ENCODE peak calls at places on chromosomes 16 and 17, in five cellular contexts. W is AG04449, K is endothelial cell, Q is NCI-H2081, S is GM04504. P is an unnamed sample.

GRCh38 chr17:59406278-59406677 is 74.8 kb downstream of the YPEL2 start:
- DNase-seq in W (no peak), S (no peak), Q (no peak), K (no peak), P (no peak)

GRCh38 chr16:87847467-87847784 is 21.9 kb downstream of the SLC7A5 start:
- DNase-seq in S (no peak), Q (no peak), W (no peak), K (no peak), P (no peak)

GRCh38 chr17:4304417-4305027 is 40.7 kb upstream of the ANKFY1 start:
- DNase-seq in W (no peak), Q (peak), S (peak), K (peak), P (peak)

GRCh38 chr16:81889896-81890634 is 111.0 kb downstream of the PLCG2 start:
- DNase-seq in Q (no peak), K (peak), S (peak), W (peak), P (peak)

GRCh38 chr17:31494259-31495048 is 103.0 kb downstream of the RAB11FIP4 start:
- DNase-seq in K (no peak), Q (no peak), W (no peak), S (no peak), P (no peak)

GRCh38 chr16:1159973-1160772 is 7.3 kb downstream of the CACNA1H start:
- DNase-seq in S (no peak), K (no peak), Q (no peak), W (no peak), P (no peak)

GRCh38 chr17:43025766-43026537 is 921 bp downstream of the RND2 start:
- DNase-seq in S (no peak), W (no peak), K (no peak), Q (no peak), P (no peak)

GRCh38 chr16:3137267-3137666 is 2.4 kb downstream of the ZNF213 start:
- DNase-seq in S (no peak), Q (no peak), W (no peak), K (no peak), P (no peak)

GRCh38 chr17:38693700-38694329 is 11.3 kb upstream of the MLLT6 start:
- DNase-seq in W (no peak), K (no peak), S (peak), Q (no peak), P (peak)

GRCh38 chr17:40561871-40562611 is 3.2 kb downstream of the CCR7 start:
- DNase-seq in S (no peak), Q (no peak), K (no peak), W (no peak), P (no peak)

GRCh38 chr16:88809676-88810165 is 2.0 kb downstream of the APRT start:
- DNase-seq in S (no peak), W (no peak), Q (no peak), K (no peak), P (no peak)

GRCh38 chr17:17890773-17891759 is 54.3 kb upstream of the SREBF1 start:
- DNase-seq in S (no peak), W (no peak), K (peak), Q (peak), P (peak)

GRCh38 chr16:50821586-50821985 is 79.7 kb downstream of the CYLD start:
- DNase-seq in S (no peak), W (no peak), Q (no peak), K (no peak), P (no peak)

GRCh38 chr16:81376880-81377279 is 62.1 kb downstream of the GAN start:
- DNase-seq in S (no peak), Q (no peak), K (no peak), W (no peak), P (no peak)

GRCh38 chr16:2425825-2426430 is 3.3 kb upstream of the CCNF start:
- DNase-seq in K (no peak), S (no peak), W (no peak), Q (no peak), P (no peak)

GRCh38 chr17:49787932-49788442 is 494 bp upstream of the KAT7 start:
- DNase-seq in Q (no peak), W (no peak), S (peak), K (peak), P (no peak)

GRCh38 chr16:25366078-25366477 is 108.4 kb upstream of the ZKSCAN2 start:
- DNase-seq in Q (no peak), W (no peak), K (no peak), S (no peak), P (peak)

GRCh38 chr17:48153711-48154642 is 46.4 kb downstream of the SNX11 start:
- DNase-seq in S (no peak), Q (peak), K (peak), W (no peak), P (peak)

GRCh38 chr17:75844530-75845057 is 390 bp upstream of the UNC13D start:
- DNase-seq in S (no peak), Q (no peak), K (no peak), W (no peak), P (peak)